ENCODE peak calls at places on chromosomes 16 and 17, in five cellular contexts. One of them, this sample, is unnamed. For H3K4me1, the result is how much of the 10 kb centered on the place peaks cover.

GRCh38 chr16:67641779-67642708 is 2.9 kb upstream of the CARMIL2 start:
- DNase-seq in PC-9: no peak
- DNase-seq in left ventricle myocardium inferior: peak
- DNase-seq in A549: no peak
- DNase-seq in heart right ventricle: peak
- DNase-seq in this sample: no peak

GRCh38 chr17:81906476-81907218 is 4.6 kb downstream of the PCYT2 start:
- DNase-seq in PC-9: peak
- DNase-seq in left ventricle myocardium inferior: no peak
- DNase-seq in A549: peak
- DNase-seq in heart right ventricle: peak
- DNase-seq in this sample: no peak

GRCh38 chr16:50517450-50518252 is 30.5 kb upstream of the NKD1 start:
- DNase-seq in PC-9: no peak
- DNase-seq in left ventricle myocardium inferior: no peak
- DNase-seq in A549: no peak
- DNase-seq in heart right ventricle: no peak
- DNase-seq in this sample: peak

GRCh38 chr16:11639008-11639562 is 29.2 kb upstream of the SNN start:
- DNase-seq in PC-9: no peak
- DNase-seq in left ventricle myocardium inferior: no peak
- DNase-seq in A549: no peak
- DNase-seq in heart right ventricle: no peak
- DNase-seq in this sample: no peak

GRCh38 chr17:6574689-6575595 is 18.6 kb upstream of the PITPNM3 start:
- DNase-seq in PC-9: no peak
- DNase-seq in left ventricle myocardium inferior: peak
- DNase-seq in A549: no peak
- DNase-seq in heart right ventricle: peak
- DNase-seq in this sample: no peak

GRCh38 chr17:33602981-33603380 is 309.9 kb upstream of the ASIC2 start:
- DNase-seq in PC-9: no peak
- DNase-seq in left ventricle myocardium inferior: no peak
- DNase-seq in A549: no peak
- DNase-seq in heart right ventricle: no peak
- DNase-seq in this sample: no peak

GRCh38 chr16:88773812-88774291 is 11.2 kb downstream of the PIEZO1 start:
- DNase-seq in PC-9: peak
- DNase-seq in left ventricle myocardium inferior: peak
- DNase-seq in A549: no peak
- DNase-seq in heart right ventricle: peak
- DNase-seq in this sample: peak

GRCh38 chr16:28549301-28549899 is 4.3 kb upstream of the SGF29 start:
- DNase-seq in PC-9: peak
- DNase-seq in left ventricle myocardium inferior: no peak
- DNase-seq in A549: peak
- DNase-seq in heart right ventricle: no peak
- DNase-seq in this sample: peak

GRCh38 chr16:20880867-20881866 is 19.0 kb downstream of the DCUN1D3 start:
- DNase-seq in PC-9: no peak
- DNase-seq in left ventricle myocardium inferior: no peak
- DNase-seq in A549: no peak
- DNase-seq in heart right ventricle: no peak
- DNase-seq in this sample: no peak

GRCh38 chr17:58741121-58741625 is 14.5 kb upstream of the PPM1E start:
- DNase-seq in PC-9: peak
- DNase-seq in left ventricle myocardium inferior: no peak
- DNase-seq in A549: peak
- DNase-seq in heart right ventricle: no peak
- DNase-seq in this sample: no peak

GRCh38 chr17:75102385-75102821 is 7.4 kb upstream of the ARMC7 start:
- DNase-seq in PC-9: no peak
- DNase-seq in left ventricle myocardium inferior: no peak
- DNase-seq in A549: no peak
- DNase-seq in heart right ventricle: no peak
- DNase-seq in this sample: no peak

GRCh38 chr17:81337449-81337848 is 42.3 kb upstream of the SLC38A10 start:
- DNase-seq in PC-9: no peak
- DNase-seq in left ventricle myocardium inferior: no peak
- DNase-seq in A549: peak
- DNase-seq in heart right ventricle: no peak
- DNase-seq in this sample: no peak

GRCh38 chr16:74999208-74999682 is 421 bp downstream of the ZNRF1 start:
- DNase-seq in PC-9: no peak
- DNase-seq in left ventricle myocardium inferior: peak
- DNase-seq in A549: no peak
- DNase-seq in heart right ventricle: peak
- DNase-seq in this sample: no peak

GRCh38 chr16:19685176-19685575 is 32.9 kb downstream of the KNOP1 start:
- DNase-seq in PC-9: no peak
- DNase-seq in left ventricle myocardium inferior: no peak
- DNase-seq in A549: no peak
- DNase-seq in heart right ventricle: no peak
- DNase-seq in this sample: no peak

GRCh38 chr16:6571044-6571443 is 761.6 kb upstream of the RBFOX1 start:
- DNase-seq in PC-9: no peak
- DNase-seq in left ventricle myocardium inferior: no peak
- DNase-seq in A549: no peak
- DNase-seq in heart right ventricle: no peak
- DNase-seq in this sample: no peak

GRCh38 chr17:57946798-57947358 is 8.3 kb downstream of the CUEDC1 start:
- DNase-seq in PC-9: peak
- DNase-seq in left ventricle myocardium inferior: no peak
- DNase-seq in A549: peak
- DNase-seq in heart right ventricle: peak
- DNase-seq in this sample: no peak

GRCh38 chr17:13885953-13886889 is 183.1 kb upstream of the COX10 start:
- DNase-seq in PC-9: no peak
- DNase-seq in left ventricle myocardium inferior: peak
- DNase-seq in A549: no peak
- DNase-seq in heart right ventricle: peak
- DNase-seq in this sample: no peak

GRCh38 chr16:3021449-3022207 is 1.5 kb downstream of the TNFRSF12A start:
- DNase-seq in PC-9: peak
- DNase-seq in left ventricle myocardium inferior: peak
- DNase-seq in A549: peak
- DNase-seq in heart right ventricle: peak
- DNase-seq in this sample: peak

GRCh38 chr17:67679225-67679624 is 38.5 kb upstream of the NOL11 start:
- DNase-seq in PC-9: no peak
- DNase-seq in left ventricle myocardium inferior: no peak
- DNase-seq in A549: no peak
- DNase-seq in heart right ventricle: no peak
- DNase-seq in this sample: no peak

GRCh38 chr17:74194682-74195081 is 8.8 kb upstream of the RPL38 start:
- DNase-seq in PC-9: no peak
- DNase-seq in left ventricle myocardium inferior: no peak
- DNase-seq in A549: no peak
- DNase-seq in heart right ventricle: no peak
- DNase-seq in this sample: no peak

GRCh38 chr17:2710804-2711607 is 558 bp downstream of the CLUH start:
- DNase-seq in PC-9: no peak
- DNase-seq in left ventricle myocardium inferior: no peak
- DNase-seq in A549: no peak
- DNase-seq in heart right ventricle: no peak
- DNase-seq in this sample: peak

GRCh38 chr16:14528306-14528948 is 101.6 kb downstream of the PARN start:
- DNase-seq in PC-9: no peak
- DNase-seq in left ventricle myocardium inferior: no peak
- DNase-seq in A549: peak
- DNase-seq in heart right ventricle: no peak
- DNase-seq in this sample: no peak

GRCh38 chr16:14529010-14529669 is 100.9 kb downstream of the PARN start:
- DNase-seq in PC-9: peak
- DNase-seq in left ventricle myocardium inferior: peak
- DNase-seq in A549: peak
- DNase-seq in heart right ventricle: peak
- DNase-seq in this sample: peak

GRCh38 chr16:14525021-14525420 is 105.0 kb downstream of the PARN start:
- DNase-seq in PC-9: no peak
- DNase-seq in left ventricle myocardium inferior: no peak
- DNase-seq in A549: no peak
- DNase-seq in heart right ventricle: no peak
- DNase-seq in this sample: no peak

GRCh38 chr16:14525596-14525995 is 104.5 kb downstream of the PARN start:
- DNase-seq in PC-9: no peak
- DNase-seq in left ventricle myocardium inferior: no peak
- DNase-seq in A549: no peak
- DNase-seq in heart right ventricle: no peak
- DNase-seq in this sample: no peak

GRCh38 chr16:14527411-14528044 is 102.5 kb downstream of the PARN start:
- DNase-seq in PC-9: no peak
- DNase-seq in left ventricle myocardium inferior: no peak
- DNase-seq in A549: peak
- DNase-seq in heart right ventricle: no peak
- DNase-seq in this sample: no peak
- H3K4me1 ChIP-seq in PC-9: under half
- H3K4me1 ChIP-seq in left ventricle myocardium inferior: under half
- H3K4me1 ChIP-seq in A549: half or more
- H3K4me1 ChIP-seq in heart right ventricle: under half
- H3K4me1 ChIP-seq in this sample: under half

GRCh38 chr17:69506489-69506888 is 92.0 kb downstream of the MAP2K6 start:
- DNase-seq in PC-9: no peak
- DNase-seq in left ventricle myocardium inferior: no peak
- DNase-seq in A549: peak
- DNase-seq in heart right ventricle: no peak
- DNase-seq in this sample: no peak
- TF ChIP-seq CTCF in PC-9: peak
- TF ChIP-seq CTCF in left ventricle myocardium inferior: peak
- TF ChIP-seq CTCF in A549: peak
- TF ChIP-seq CTCF in heart right ventricle: no peak
- TF ChIP-seq CTCF in this sample: peak

DNA sequence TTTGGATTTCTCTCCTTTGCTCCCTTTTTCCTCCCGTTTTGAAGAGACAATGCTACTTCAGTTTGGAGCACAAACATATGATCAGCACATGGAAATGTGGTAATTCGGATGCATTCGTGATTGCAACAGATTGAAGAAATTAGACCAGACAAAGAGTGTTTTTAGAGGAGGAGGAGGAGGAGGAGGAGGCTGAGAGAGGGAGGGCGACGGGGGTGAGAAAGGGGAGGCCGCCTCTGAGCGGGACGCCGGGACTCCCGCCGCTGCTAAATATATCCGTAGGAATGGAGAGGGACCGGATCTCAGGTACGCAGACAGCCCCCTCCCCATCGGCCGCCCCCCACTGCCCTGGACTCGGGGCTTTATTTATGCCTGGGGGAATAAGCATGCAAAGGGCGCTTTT is 179.3 kb downstream of the SEC14L1 start:
- DNase-seq in PC-9: no peak
- DNase-seq in left ventricle myocardium inferior: no peak
- DNase-seq in A549: no peak
- DNase-seq in heart right ventricle: no peak
- DNase-seq in this sample: no peak
- H3K4me1 ChIP-seq in PC-9: under half
- H3K4me1 ChIP-seq in left ventricle myocardium inferior: half or more
- H3K4me1 ChIP-seq in A549: half or more
- H3K4me1 ChIP-seq in heart right ventricle: half or more
- H3K4me1 ChIP-seq in this sample: half or more

DNA sequence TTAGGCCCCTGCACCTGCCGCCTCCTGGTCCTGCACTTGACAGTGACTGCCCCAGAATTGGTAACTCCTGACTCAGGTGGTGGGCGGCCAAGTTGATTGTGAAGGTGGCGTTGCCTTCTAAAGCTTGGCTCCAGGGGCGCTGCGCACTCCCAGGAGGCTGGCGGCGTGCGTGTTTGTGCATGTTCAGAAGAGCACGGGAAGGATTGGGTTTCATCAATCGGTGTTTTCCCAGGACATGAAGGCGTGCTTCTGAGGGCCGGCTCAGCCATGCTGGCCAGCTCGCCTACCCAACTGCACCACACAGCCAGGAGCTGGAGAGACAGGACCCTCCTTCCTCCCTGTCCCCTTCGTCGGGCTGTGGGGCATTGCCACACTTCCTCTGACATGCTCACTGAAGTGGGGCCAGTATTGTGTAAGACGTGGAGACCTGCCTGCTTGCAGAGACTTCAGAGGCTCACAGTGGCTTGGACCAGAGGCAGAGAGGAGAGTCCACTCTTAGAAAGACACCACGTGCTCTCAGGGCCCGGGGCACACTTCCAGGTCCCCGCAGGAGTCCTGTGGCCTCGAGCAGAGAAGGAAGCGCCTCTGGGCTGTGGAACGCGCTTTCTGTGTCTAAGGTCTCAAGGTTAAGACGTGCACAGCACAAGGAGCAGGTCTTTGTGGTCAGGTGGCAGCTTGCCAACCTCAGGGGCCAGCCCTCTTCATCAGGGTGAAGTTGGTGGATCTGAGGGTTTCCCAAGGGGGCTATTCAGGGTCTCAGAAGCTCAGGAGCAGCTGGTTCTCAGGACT is 2.8 kb downstream of the RAB40C start:
- DNase-seq in PC-9: peak
- DNase-seq in left ventricle myocardium inferior: no peak
- DNase-seq in A549: no peak
- DNase-seq in heart right ventricle: no peak
- DNase-seq in this sample: no peak
- TF ChIP-seq CTCF in PC-9: no peak
- TF ChIP-seq CTCF in left ventricle myocardium inferior: no peak
- TF ChIP-seq CTCF in A549: no peak
- TF ChIP-seq CTCF in heart right ventricle: no peak
- TF ChIP-seq CTCF in this sample: no peak

This sample was measured in Caco-2.